ENCODE peak calls at places on chromosomes 11 and 22, in six cellular contexts. One of them, this sample, is unnamed.

GRCh38 chr22:23834830-23835772 is 3.7 kb downstream of the DERL3 start:
- DNase-seq in neuronal stem cell: no peak
- DNase-seq in IMR-90: no peak
- DNase-seq in mesenchymal stem cell: no peak
- DNase-seq in trophoblast cell: no peak
- DNase-seq in H1: no peak
- DNase-seq in this sample: no peak

GRCh38 chr11:39990413-39990812 is 1469.0 kb downstream of the LRRC4C start:
- DNase-seq in H1: no peak
- DNase-seq in mesenchymal stem cell: peak; percentile 24
- DNase-seq in trophoblast cell: no peak
- DNase-seq in IMR-90: no peak
- DNase-seq in neuronal stem cell: no peak
- DNase-seq in this sample: no peak

GRCh38 chr11:121071456-121072236 is 29.4 kb upstream of the TECTA start:
- DNase-seq in H1: no peak
- DNase-seq in IMR-90: no peak
- DNase-seq in neuronal stem cell: peak; percentile 26
- DNase-seq in trophoblast cell: peak; percentile 5
- DNase-seq in mesenchymal stem cell: peak; percentile 13
- DNase-seq in this sample: peak; percentile 39

GRCh38 chr11:125935056-125935455 is 10.8 kb upstream of the VSIG10L2 start:
- DNase-seq in IMR-90: no peak
- DNase-seq in neuronal stem cell: no peak
- DNase-seq in trophoblast cell: no peak
- DNase-seq in mesenchymal stem cell: no peak
- DNase-seq in H1: no peak
- DNase-seq in this sample: no peak

GRCh38 chr11:111148116-111148515 is 97.4 kb upstream of the POU2AF2 start:
- DNase-seq in H1: no peak
- DNase-seq in neuronal stem cell: no peak
- DNase-seq in mesenchymal stem cell: peak; percentile 5
- DNase-seq in IMR-90: peak; percentile 43
- DNase-seq in trophoblast cell: no peak
- DNase-seq in this sample: no peak

GRCh38 chr11:76266269-76266668 is 60.0 kb upstream of the WNT11 start:
- DNase-seq in neuronal stem cell: no peak
- DNase-seq in H1: no peak
- DNase-seq in trophoblast cell: peak; percentile 83
- DNase-seq in mesenchymal stem cell: peak; percentile 83
- DNase-seq in IMR-90: peak; percentile 79
- DNase-seq in this sample: no peak

GRCh38 chr22:30860176-30861105 is 108.1 kb downstream of the MORC2 start:
- DNase-seq in trophoblast cell: no peak
- DNase-seq in H1: peak; percentile 37
- DNase-seq in IMR-90: no peak
- DNase-seq in neuronal stem cell: no peak
- DNase-seq in mesenchymal stem cell: no peak
- DNase-seq in this sample: peak; percentile 20

GRCh38 chr22:27207907-27208306 is 550.5 kb downstream of the MIAT start:
- DNase-seq in neuronal stem cell: no peak
- DNase-seq in IMR-90: peak; percentile 39
- DNase-seq in H1: no peak
- DNase-seq in mesenchymal stem cell: peak; percentile 94
- DNase-seq in trophoblast cell: no peak
- DNase-seq in this sample: no peak

DNA sequence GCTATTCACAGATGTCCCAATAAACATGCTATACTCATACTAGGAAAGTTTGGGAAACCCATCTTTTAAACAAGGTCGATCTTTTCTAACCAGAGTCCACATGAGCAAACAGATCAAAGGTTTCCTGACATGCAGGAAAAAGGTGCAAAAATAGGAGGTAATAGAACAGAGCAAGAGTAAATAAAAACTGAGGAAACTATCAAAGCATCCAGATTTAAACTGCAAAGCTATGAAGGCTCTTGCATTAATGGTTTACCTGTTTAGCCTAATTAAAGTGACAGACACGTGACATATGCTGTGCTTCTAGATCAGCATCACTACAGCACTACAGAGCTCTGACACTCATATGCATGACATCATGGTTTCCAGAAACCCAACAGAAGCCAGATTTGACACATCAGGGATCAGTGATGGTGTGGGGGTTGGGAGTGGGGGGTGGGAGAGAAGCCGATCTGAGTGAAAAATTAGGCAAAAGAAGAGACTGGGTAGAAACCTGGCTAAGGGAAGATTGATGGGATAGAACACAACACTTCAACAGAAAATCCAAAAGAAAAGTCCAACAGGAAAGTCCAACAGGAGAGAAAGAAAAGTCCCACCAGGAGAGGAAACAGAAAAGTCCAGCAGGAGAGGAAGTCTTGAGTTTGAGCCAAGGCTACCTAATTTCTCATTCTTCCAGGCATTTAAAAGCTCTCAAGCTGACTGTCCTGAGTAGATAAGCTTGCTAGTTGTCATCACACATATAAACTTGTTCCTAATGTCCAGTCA is 262.3 kb downstream of the SOX6 start:
- DNase-seq in IMR-90: peak; percentile 10
- DNase-seq in neuronal stem cell: no peak
- DNase-seq in trophoblast cell: no peak
- DNase-seq in mesenchymal stem cell: no peak
- DNase-seq in H1: no peak
- DNase-seq in this sample: no peak
- H4K8ac ChIP-seq in IMR-90: no peak overlapping the region
- H4K8ac ChIP-seq in neuronal stem cell: no peak overlapping the region
- H4K8ac ChIP-seq in trophoblast cell: no peak overlapping the region
- H4K8ac ChIP-seq in mesenchymal stem cell: no peak overlapping the region
- H4K8ac ChIP-seq in H1: no peak overlapping the region
- H4K8ac ChIP-seq in this sample: no peak overlapping the region

GRCh38 chr22:19834599-19834998 is 20.1 kb downstream of the GNB1L start:
- DNase-seq in neuronal stem cell: no peak
- DNase-seq in mesenchymal stem cell: no peak
- DNase-seq in trophoblast cell: no peak
- DNase-seq in IMR-90: no peak
- DNase-seq in H1: no peak
- DNase-seq in this sample: no peak
- H4K91ac ChIP-seq in neuronal stem cell: no peak overlapping the region
- H4K91ac ChIP-seq in mesenchymal stem cell: no peak overlapping the region
- H4K91ac ChIP-seq in trophoblast cell: no peak overlapping the region
- H4K91ac ChIP-seq in IMR-90: no peak overlapping the region
- H4K91ac ChIP-seq in H1: no peak overlapping the region
- H4K91ac ChIP-seq in this sample: no peak overlapping the region

DNA sequence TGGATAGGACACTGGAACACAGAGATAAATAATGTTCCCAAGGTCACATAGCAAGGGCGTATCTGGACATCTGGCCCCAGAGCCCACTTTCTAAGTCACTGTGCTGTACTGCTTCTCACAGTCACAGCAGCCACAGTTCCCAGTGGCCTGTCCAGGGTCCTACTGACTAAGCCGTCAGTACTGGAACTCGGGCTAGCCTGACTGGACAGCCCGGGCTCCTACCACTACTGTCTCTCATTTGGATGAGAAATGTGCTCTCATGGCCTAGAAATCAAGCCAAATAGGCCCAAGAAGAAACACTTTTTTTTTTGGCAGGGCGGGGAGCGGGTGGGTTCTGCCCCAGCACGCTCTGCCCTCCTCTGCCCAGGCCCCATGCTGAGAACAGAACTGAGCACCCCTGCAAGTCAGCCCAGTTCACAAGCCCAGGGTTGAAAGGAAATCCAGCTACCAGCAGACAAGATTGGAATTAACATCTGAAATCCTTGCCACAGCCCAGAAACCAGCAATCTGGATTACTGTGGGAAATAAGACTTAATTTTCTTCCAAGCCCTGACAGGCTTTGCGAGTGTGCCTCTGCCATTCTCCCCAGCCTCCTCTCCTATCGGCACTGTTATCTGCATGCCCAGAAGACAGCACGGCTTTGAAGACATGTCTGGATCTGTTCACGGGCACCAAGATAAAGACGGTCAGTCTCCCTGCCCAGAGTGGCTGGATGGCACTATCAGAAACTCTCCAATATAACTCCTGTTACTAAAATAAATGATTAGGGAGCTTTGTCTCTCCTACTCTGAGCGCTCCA is 182.9 kb upstream of the NCAM1 start:
- DNase-seq in trophoblast cell: no peak
- DNase-seq in neuronal stem cell: no peak
- DNase-seq in H1: no peak
- DNase-seq in IMR-90: no peak
- DNase-seq in mesenchymal stem cell: no peak
- DNase-seq in this sample: no peak
- H2BK5ac ChIP-seq in trophoblast cell: no peak overlapping the region
- H2BK5ac ChIP-seq in neuronal stem cell: no peak overlapping the region
- H2BK5ac ChIP-seq in H1: no peak overlapping the region
- H2BK5ac ChIP-seq in IMR-90: no peak overlapping the region
- H2BK5ac ChIP-seq in mesenchymal stem cell: no peak overlapping the region
- H2BK5ac ChIP-seq in this sample: no peak overlapping the region

DNA sequence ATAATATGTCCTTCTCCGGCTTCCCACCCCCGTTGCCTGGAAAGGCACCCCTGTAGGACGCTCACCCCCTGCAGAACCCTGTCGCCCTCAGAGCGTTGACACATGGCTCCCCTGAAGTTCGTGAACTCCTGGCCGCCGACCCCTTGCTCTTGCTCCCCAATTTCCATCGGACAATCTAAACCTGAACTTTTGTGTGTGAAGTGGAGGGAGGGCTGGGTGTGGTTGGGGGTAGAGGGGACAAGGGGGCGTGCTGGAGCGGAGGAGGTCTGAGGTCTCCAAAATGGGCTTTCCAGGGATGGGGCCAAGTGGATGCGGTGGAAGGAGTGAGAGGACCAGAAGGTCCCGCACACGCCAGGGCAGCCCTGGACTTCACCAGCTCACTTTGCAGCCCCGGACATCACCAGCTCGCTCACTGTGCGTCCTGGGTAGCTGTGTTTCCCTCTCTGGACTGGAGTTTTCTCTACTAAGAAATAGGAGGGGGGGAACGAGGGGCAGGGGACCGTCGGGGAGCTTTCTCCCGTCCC is 18.6 kb downstream of the CREB3L1 start:
- DNase-seq in IMR-90: no peak
- DNase-seq in trophoblast cell: no peak
- DNase-seq in neuronal stem cell: no peak
- DNase-seq in H1: peak; percentile 66
- DNase-seq in mesenchymal stem cell: no peak
- DNase-seq in this sample: no peak
- H4K8ac ChIP-seq in IMR-90: peak overlapping the region; percentile 89
- H4K8ac ChIP-seq in trophoblast cell: peak overlapping the region; percentile 59
- H4K8ac ChIP-seq in neuronal stem cell: no peak overlapping the region
- H4K8ac ChIP-seq in H1: peak overlapping the region; percentile 85
- H4K8ac ChIP-seq in mesenchymal stem cell: peak overlapping the region; percentile 71
- H4K8ac ChIP-seq in this sample: no peak overlapping the region

GRCh38 chr22:48713266-48714205 is 1114.1 kb downstream of the BRD1 start:
- DNase-seq in neuronal stem cell: no peak
- DNase-seq in mesenchymal stem cell: no peak
- DNase-seq in trophoblast cell: no peak
- DNase-seq in H1: no peak
- DNase-seq in IMR-90: no peak
- DNase-seq in this sample: no peak
- H4K91ac ChIP-seq in neuronal stem cell: no peak overlapping the region
- H4K91ac ChIP-seq in mesenchymal stem cell: no peak overlapping the region
- H4K91ac ChIP-seq in trophoblast cell: no peak overlapping the region
- H4K91ac ChIP-seq in H1: no peak overlapping the region
- H4K91ac ChIP-seq in IMR-90: no peak overlapping the region
- H4K91ac ChIP-seq in this sample: no peak overlapping the region

GRCh38 chr11:67374571-67375276 is 1.3 kb upstream of the CLCF1 start:
- DNase-seq in IMR-90: no peak
- DNase-seq in mesenchymal stem cell: no peak
- DNase-seq in neuronal stem cell: no peak
- DNase-seq in H1: peak; percentile 63
- DNase-seq in trophoblast cell: no peak
- DNase-seq in this sample: no peak
- H2BK5ac ChIP-seq in IMR-90: peak overlapping the region; percentile 93
- H2BK5ac ChIP-seq in mesenchymal stem cell: peak overlapping the region; percentile 96
- H2BK5ac ChIP-seq in neuronal stem cell: no peak overlapping the region
- H2BK5ac ChIP-seq in H1: peak overlapping the region; percentile 71
- H2BK5ac ChIP-seq in trophoblast cell: no peak overlapping the region
- H2BK5ac ChIP-seq in this sample: no peak overlapping the region